ENCODE peak calls at places on chromosomes 16 and 17, in seven cellular contexts. One of them, this sample, is unnamed.
A peak's percentile ranks its signal among the peaks of the same experiment; 100 is the strongest.

GRCh38 chr16:77732241-77732946 is 10.1 kb downstream of the NUDT7 start:
- DNase-seq in GM20000: no peak
- DNase-seq in transverse colon: no peak
- DNase-seq in neural progenitor cell: no peak
- DNase-seq in stomach: no peak
- DNase-seq in ovary: no peak
- DNase-seq in IMR-90: peak; percentile 95
- DNase-seq in this sample: no peak

GRCh38 chr16:85162478-85163277 is 50.4 kb upstream of the CIBAR2 start:
- DNase-seq in GM20000: no peak
- DNase-seq in transverse colon: peak; percentile 48
- DNase-seq in neural progenitor cell: no peak
- DNase-seq in stomach: no peak
- DNase-seq in ovary: peak; percentile 79
- DNase-seq in IMR-90: peak; percentile 91
- DNase-seq in this sample: peak; percentile 60

GRCh38 chr16:85194528-85195270 is 82.4 kb upstream of the CIBAR2 start:
- DNase-seq in GM20000: no peak
- DNase-seq in transverse colon: no peak
- DNase-seq in neural progenitor cell: no peak
- DNase-seq in stomach: no peak
- DNase-seq in ovary: no peak
- DNase-seq in IMR-90: no peak
- DNase-seq in this sample: no peak

GRCh38 chr17:59418732-59419166 is 87.3 kb downstream of the YPEL2 start:
- DNase-seq in GM20000: no peak
- DNase-seq in transverse colon: no peak
- DNase-seq in neural progenitor cell: no peak
- DNase-seq in stomach: no peak
- DNase-seq in ovary: no peak
- DNase-seq in IMR-90: no peak
- DNase-seq in this sample: no peak

GRCh38 chr17:17693955-17694228 is 12.6 kb downstream of the RAI1 start:
- DNase-seq in GM20000: no peak
- DNase-seq in transverse colon: no peak
- DNase-seq in neural progenitor cell: peak; percentile 38
- DNase-seq in stomach: no peak
- DNase-seq in ovary: no peak
- DNase-seq in IMR-90: no peak
- DNase-seq in this sample: no peak

GRCh38 chr16:23729503-23730424 is 16.7 kb upstream of the ERN2 start:
- DNase-seq in GM20000: no peak
- DNase-seq in transverse colon: peak; percentile 87
- DNase-seq in neural progenitor cell: no peak
- DNase-seq in stomach: peak; percentile 58
- DNase-seq in ovary: no peak
- DNase-seq in IMR-90: peak; percentile 48
- DNase-seq in this sample: no peak

GRCh38 chr17:44360826-44361225 is 2.8 kb downstream of the FAM171A2 start:
- DNase-seq in GM20000: no peak
- DNase-seq in transverse colon: no peak
- DNase-seq in neural progenitor cell: peak; percentile 85
- DNase-seq in stomach: no peak
- DNase-seq in ovary: peak; percentile 69
- DNase-seq in IMR-90: peak; percentile 68
- DNase-seq in this sample: peak; percentile 61

GRCh38 chr16:67942200-67942509 is 1.8 kb downstream of the LCAT start:
- DNase-seq in GM20000: peak; percentile 78
- DNase-seq in transverse colon: no peak
- DNase-seq in neural progenitor cell: peak; percentile 73
- DNase-seq in stomach: no peak
- DNase-seq in ovary: peak; percentile 35
- DNase-seq in IMR-90: peak; percentile 20
- DNase-seq in this sample: peak; percentile 46

GRCh38 chr17:67649891-67650290 is 67.8 kb upstream of the NOL11 start:
- DNase-seq in GM20000: no peak
- DNase-seq in transverse colon: no peak
- DNase-seq in neural progenitor cell: no peak
- DNase-seq in stomach: no peak
- DNase-seq in ovary: no peak
- DNase-seq in IMR-90: no peak
- DNase-seq in this sample: no peak

GRCh38 chr17:42979511-42980273 is at the start of gene PTGES3L:
- DNase-seq in GM20000: peak; percentile 84
- DNase-seq in transverse colon: peak; percentile 63
- DNase-seq in neural progenitor cell: peak; percentile 67
- DNase-seq in stomach: no peak
- DNase-seq in ovary: no peak
- DNase-seq in IMR-90: peak; percentile 48
- DNase-seq in this sample: peak; percentile 43

GRCh38 chr17:52823155-52823554 is 664.6 kb upstream of the CA10 start:
- DNase-seq in GM20000: no peak
- DNase-seq in transverse colon: no peak
- DNase-seq in neural progenitor cell: no peak
- DNase-seq in stomach: no peak
- DNase-seq in ovary: no peak
- DNase-seq in IMR-90: no peak
- DNase-seq in this sample: no peak

GRCh38 chr17:48052956-48053757 is 5.0 kb downstream of the NFE2L1 start:
- DNase-seq in GM20000: no peak
- DNase-seq in transverse colon: peak; percentile 57
- DNase-seq in neural progenitor cell: no peak
- DNase-seq in stomach: peak; percentile 39
- DNase-seq in ovary: peak; percentile 71
- DNase-seq in IMR-90: peak; percentile 40
- DNase-seq in this sample: peak; percentile 94

GRCh38 chr17:56914641-56915263 is 903 bp upstream of the TRIM25 start:
- DNase-seq in GM20000: no peak
- DNase-seq in transverse colon: no peak
- DNase-seq in neural progenitor cell: no peak
- DNase-seq in stomach: no peak
- DNase-seq in ovary: no peak
- DNase-seq in IMR-90: no peak
- DNase-seq in this sample: peak; percentile 30

GRCh38 chr16:74568961-74569631 is 37.8 kb downstream of the GLG1 start:
- DNase-seq in GM20000: no peak
- DNase-seq in transverse colon: no peak
- DNase-seq in neural progenitor cell: no peak
- DNase-seq in stomach: no peak
- DNase-seq in ovary: no peak
- DNase-seq in IMR-90: peak; percentile 63
- DNase-seq in this sample: no peak

GRCh38 chr16:11100239-11100750 is 155.7 kb downstream of the SOCS1 start:
- DNase-seq in GM20000: peak; percentile 64
- DNase-seq in transverse colon: peak; percentile 53
- DNase-seq in neural progenitor cell: peak; percentile 70
- DNase-seq in stomach: peak; percentile 63
- DNase-seq in ovary: peak; percentile 72
- DNase-seq in IMR-90: peak; percentile 100
- DNase-seq in this sample: peak; percentile 51

GRCh38 chr16:263182-263774 is 12.5 kb downstream of the RGS11 start:
- DNase-seq in GM20000: no peak
- DNase-seq in transverse colon: no peak
- DNase-seq in neural progenitor cell: no peak
- DNase-seq in stomach: no peak
- DNase-seq in ovary: no peak
- DNase-seq in IMR-90: no peak
- DNase-seq in this sample: no peak

GRCh38 chr17:31508310-31509094 is 117.0 kb downstream of the RAB11FIP4 start:
- DNase-seq in GM20000: peak; percentile 73
- DNase-seq in transverse colon: no peak
- DNase-seq in neural progenitor cell: peak; percentile 36
- DNase-seq in stomach: peak; percentile 48
- DNase-seq in ovary: no peak
- DNase-seq in IMR-90: peak; percentile 8
- DNase-seq in this sample: no peak

GRCh38 chr17:78226055-78226751 is 5.2 kb upstream of the TMEM235 start:
- DNase-seq in GM20000: no peak
- DNase-seq in transverse colon: no peak
- DNase-seq in neural progenitor cell: no peak
- DNase-seq in stomach: no peak
- DNase-seq in ovary: no peak
- DNase-seq in IMR-90: no peak
- DNase-seq in this sample: no peak

GRCh38 chr17:28372203-28372944 is 880 bp downstream of the SARM1 start:
- DNase-seq in GM20000: no peak
- DNase-seq in transverse colon: no peak
- DNase-seq in neural progenitor cell: peak; percentile 62
- DNase-seq in stomach: no peak
- DNase-seq in ovary: peak; percentile 48
- DNase-seq in IMR-90: peak; percentile 30
- DNase-seq in this sample: no peak

GRCh38 chr17:41864498-41864836 is 756 bp downstream of the KLHL11 start:
- DNase-seq in GM20000: no peak
- DNase-seq in transverse colon: no peak
- DNase-seq in neural progenitor cell: peak; percentile 65
- DNase-seq in stomach: no peak
- DNase-seq in ovary: no peak
- DNase-seq in IMR-90: no peak
- DNase-seq in this sample: peak; percentile 62

GRCh38 chr17:36808181-36808661 is 129.1 kb upstream of the LHX1 start:
- DNase-seq in GM20000: no peak
- DNase-seq in transverse colon: no peak
- DNase-seq in neural progenitor cell: peak; percentile 85
- DNase-seq in stomach: no peak
- DNase-seq in ovary: no peak
- DNase-seq in IMR-90: no peak
- DNase-seq in this sample: peak; percentile 17

GRCh38 chr17:57486978-57487377 is 230.7 kb downstream of the MSI2 start:
- DNase-seq in GM20000: no peak
- DNase-seq in transverse colon: no peak
- DNase-seq in neural progenitor cell: no peak
- DNase-seq in stomach: no peak
- DNase-seq in ovary: no peak
- DNase-seq in IMR-90: no peak
- DNase-seq in this sample: peak; percentile 61

GRCh38 chr16:73031155-73031866 is 16.6 kb downstream of the ZFHX3 start:
- DNase-seq in GM20000: no peak
- DNase-seq in transverse colon: no peak
- DNase-seq in neural progenitor cell: no peak
- DNase-seq in stomach: no peak
- DNase-seq in ovary: no peak
- DNase-seq in IMR-90: no peak
- DNase-seq in this sample: no peak
- TF ChIP-seq CTCF in GM20000: no peak
- TF ChIP-seq CTCF in transverse colon: no peak
- TF ChIP-seq CTCF in neural progenitor cell: peak; percentile 39
- TF ChIP-seq CTCF in stomach: no peak
- TF ChIP-seq CTCF in ovary: no peak
- TF ChIP-seq CTCF in IMR-90: peak; percentile 8
- TF ChIP-seq CTCF in this sample: no peak

GRCh38 chr16:57568173-57568678 is 25.8 kb downstream of the ADGRG5 start:
- DNase-seq in GM20000: no peak
- DNase-seq in transverse colon: no peak
- DNase-seq in neural progenitor cell: no peak
- DNase-seq in stomach: no peak
- DNase-seq in ovary: no peak
- DNase-seq in IMR-90: no peak
- DNase-seq in this sample: no peak
- TF ChIP-seq CTCF in GM20000: no peak
- TF ChIP-seq CTCF in transverse colon: no peak
- TF ChIP-seq CTCF in neural progenitor cell: no peak
- TF ChIP-seq CTCF in stomach: no peak
- TF ChIP-seq CTCF in ovary: no peak
- TF ChIP-seq CTCF in IMR-90: no peak
- TF ChIP-seq CTCF in this sample: no peak

DNA sequence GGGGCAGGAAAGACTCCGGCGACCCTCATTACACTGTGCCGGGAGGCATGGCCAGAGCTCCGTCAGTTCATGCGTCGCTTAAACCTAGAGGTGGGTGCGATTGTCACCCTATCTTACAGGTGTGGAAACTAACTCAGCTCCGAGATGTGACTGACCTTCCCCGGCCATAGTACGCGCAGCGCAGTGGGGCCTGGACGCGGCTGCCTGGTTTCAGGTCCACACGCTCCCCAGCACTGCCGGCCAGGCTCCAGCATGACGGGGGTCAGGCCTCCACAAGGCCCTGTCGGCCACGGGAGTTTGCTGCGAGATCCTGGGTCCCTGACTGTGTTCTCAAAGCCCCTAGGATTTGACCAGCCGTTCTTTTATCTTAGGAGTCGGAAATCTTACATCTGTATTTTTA is 34.4 kb downstream of the JPH3 start:
- DNase-seq in GM20000: no peak
- DNase-seq in transverse colon: no peak
- DNase-seq in neural progenitor cell: no peak
- DNase-seq in stomach: no peak
- DNase-seq in ovary: no peak
- DNase-seq in IMR-90: no peak
- DNase-seq in this sample: no peak
- TF ChIP-seq CTCF in GM20000: no peak
- TF ChIP-seq CTCF in transverse colon: no peak
- TF ChIP-seq CTCF in neural progenitor cell: no peak
- TF ChIP-seq CTCF in stomach: no peak
- TF ChIP-seq CTCF in ovary: no peak
- TF ChIP-seq CTCF in IMR-90: no peak
- TF ChIP-seq CTCF in this sample: no peak

DNA sequence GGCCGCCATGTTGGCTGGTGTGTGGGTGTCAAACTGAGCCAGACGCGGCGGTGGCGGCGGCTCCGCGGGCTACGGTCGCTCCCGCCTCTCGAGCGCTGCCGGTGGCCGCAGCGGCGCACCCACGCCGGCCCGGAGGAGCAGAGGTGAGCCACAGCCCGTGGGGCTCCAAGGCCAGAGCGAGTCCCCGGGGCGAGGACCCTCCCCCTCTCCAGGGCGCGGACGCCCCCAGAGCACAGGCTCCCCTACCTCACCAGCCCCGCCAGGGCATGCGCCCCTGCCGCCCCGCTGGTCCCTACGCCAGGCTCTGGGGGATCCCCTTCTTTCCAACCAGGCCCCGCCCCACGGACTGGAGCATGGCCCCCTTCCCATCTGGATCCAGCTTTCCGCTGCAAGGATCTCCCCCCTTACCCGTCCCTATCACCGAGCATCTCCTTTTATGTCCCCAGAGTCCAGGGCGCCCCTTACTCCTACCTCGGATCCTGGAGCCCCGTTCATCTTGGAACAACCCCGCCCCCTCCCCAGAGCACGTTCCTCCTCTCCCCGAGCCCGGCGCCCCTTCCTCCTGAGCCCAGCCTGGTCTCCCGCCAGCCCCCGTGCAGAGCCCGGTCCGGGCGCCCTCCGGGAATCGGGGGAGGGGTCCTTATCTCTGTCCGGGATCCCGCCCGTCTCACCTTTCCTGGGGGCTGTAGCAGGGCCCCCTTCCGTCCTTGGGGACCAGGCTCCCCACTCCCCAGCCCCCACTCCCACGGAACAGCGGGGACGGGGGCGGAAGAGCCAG is 412 bp downstream of the EPN2 start:
- DNase-seq in GM20000: peak; percentile 69
- DNase-seq in transverse colon: peak; percentile 50
- DNase-seq in neural progenitor cell: peak; percentile 72
- DNase-seq in stomach: peak; percentile 37
- DNase-seq in ovary: no peak
- DNase-seq in IMR-90: no peak
- DNase-seq in this sample: peak; percentile 27
- TF ChIP-seq CTCF in GM20000: no peak
- TF ChIP-seq CTCF in transverse colon: peak; percentile 19
- TF ChIP-seq CTCF in neural progenitor cell: peak; percentile 31
- TF ChIP-seq CTCF in stomach: no peak
- TF ChIP-seq CTCF in ovary: peak; percentile 66
- TF ChIP-seq CTCF in IMR-90: peak; percentile 14
- TF ChIP-seq CTCF in this sample: peak; percentile 25